ENCODE peak calls at places on chromosomes 2 and 18, in six cellular contexts. V, H, M, E, Y and O are unnamed samples.

GRCh38 chr2:230723363-230723762 is 10.7 kb downstream of the CAB39 start:
- DNase-seq in V (no peak), H (no peak), M (no peak), E (no peak), Y (no peak), O (no peak)

GRCh38 chr2:179622122-179622521 is 239.3 kb downstream of the ZNF385B start:
- DNase-seq in V (no peak), H (no peak), M (no peak), E (no peak), Y (no peak), O (no peak)

GRCh38 chr2:128746356-128746755 is 427.7 kb upstream of the HS6ST1 start:
- DNase-seq in V (no peak), H (no peak), M (no peak), E (peak; percentile 21), Y (no peak), O (no peak)

GRCh38 chr2:212831671-212832199 is 293.1 kb upstream of the ERBB4 start:
- DNase-seq in V (no peak), H (no peak), M (no peak), E (no peak), Y (peak; percentile 8), O (no peak)

GRCh38 chr18:6600667-6601066 is 128.8 kb upstream of the ARHGAP28 start:
- DNase-seq in V (no peak), H (no peak), M (no peak), E (no peak), Y (no peak), O (no peak)

GRCh38 chr2:211611061-211611518 is 927.5 kb downstream of the ERBB4 start:
- DNase-seq in V (no peak), H (no peak), M (no peak), E (peak; percentile 51), Y (no peak), O (no peak)

GRCh38 chr2:46254474-46254873 is 42.7 kb upstream of the EPAS1 start:
- DNase-seq in V (no peak), H (no peak), M (no peak), E (no peak), Y (no peak), O (no peak)

GRCh38 chr2:216960926-216961325 is 101.1 kb upstream of the TNP1 start:
- DNase-seq in V (no peak), H (no peak), M (no peak), E (no peak), Y (no peak), O (no peak)

GRCh38 chr2:230909841-230910545 is 15.0 kb downstream of the GPR55 start:
- DNase-seq in V (no peak), H (no peak), M (no peak), E (no peak), Y (no peak), O (no peak)

GRCh38 chr2:209610631-209611030 is 161.0 kb upstream of the UNC80 start:
- DNase-seq in V (no peak), H (no peak), M (no peak), E (no peak), Y (no peak), O (no peak)

GRCh38 chr2:222000326-222000725 is 298.5 kb downstream of the PAX3 start:
- DNase-seq in V (no peak), H (peak; percentile 39), M (no peak), E (no peak), Y (no peak), O (no peak)

GRCh38 chr2:127261835-127262234 is 32.1 kb downstream of the ERCC3 start:
- DNase-seq in V (no peak), H (no peak), M (no peak), E (no peak), Y (no peak), O (no peak)
- TF ChIP-seq SIN3A in V (no peak), H (no peak), M (no peak), E (no peak), Y (no peak), O (no peak)

GRCh38 chr2:20447437-20448245 is 767 bp downstream of the RHOB start:
- DNase-seq in V (no peak), H (no peak), M (no peak), E (no peak), Y (peak; percentile 82), O (no peak)
- H4K20me1 ChIP-seq in V (peaks cover 12% of the 10 kb centered on the region), H (no peaks in the 10 kb centered on the region), M (no peaks in the 10 kb centered on the region), E (peaks cover 37% of the 10 kb centered on the region), Y (peaks cover 33% of the 10 kb centered on the region), O (no peaks in the 10 kb centered on the region)

DNA sequence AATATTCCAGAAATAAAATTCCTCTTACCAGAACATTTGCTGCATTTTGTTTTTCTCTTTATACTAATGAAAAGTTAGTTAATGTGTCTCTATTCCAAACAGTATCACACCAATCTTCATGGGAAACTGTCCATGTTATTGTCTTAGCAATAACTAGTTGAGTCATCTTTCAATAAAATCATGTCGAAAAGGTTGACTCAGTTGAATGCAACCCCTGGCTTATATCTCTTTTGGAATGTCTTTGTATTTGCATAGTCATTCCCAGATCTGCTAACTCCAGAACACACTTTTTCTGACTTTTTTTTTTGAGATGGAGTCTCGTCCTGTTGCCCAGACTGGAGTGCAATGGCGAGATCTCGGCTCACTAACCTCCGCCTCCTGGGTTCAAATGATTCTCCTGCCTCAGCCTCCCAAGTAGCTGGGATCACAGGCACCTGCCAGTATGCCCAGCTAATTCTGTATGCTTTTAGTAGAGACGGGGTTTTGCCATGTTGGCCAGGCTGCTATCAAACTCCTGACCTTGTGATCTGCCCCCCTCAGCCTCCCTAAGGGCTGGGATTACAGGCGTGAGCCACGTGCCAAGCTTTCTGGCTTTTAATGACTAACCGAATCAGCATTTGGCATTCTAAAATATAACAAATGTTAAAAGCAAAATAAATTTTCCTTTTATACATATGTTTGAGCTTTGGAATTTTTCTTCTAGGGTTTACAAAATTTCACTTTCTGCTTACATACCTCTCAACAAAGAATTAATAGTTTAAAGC is 133.2 kb upstream of the GULP1 start:
- DNase-seq in V (no peak), H (no peak), M (no peak), E (no peak), Y (no peak), O (no peak)
- TF ChIP-seq SIN3A in V (no peak), H (no peak), M (no peak), E (no peak), Y (no peak), O (no peak)

GRCh38 chr2:233105156-233105895 is 45.2 kb downstream of the INPP5D start:
- DNase-seq in V (no peak), H (no peak), M (no peak), E (no peak), Y (no peak), O (no peak)

GRCh38 chr2:233107906-233108305 is 47.8 kb downstream of the INPP5D start:
- DNase-seq in V (no peak), H (no peak), M (no peak), E (no peak), Y (no peak), O (no peak)

GRCh38 chr2:233108611-233109490 is 48.7 kb downstream of the INPP5D start:
- DNase-seq in V (no peak), H (no peak), M (no peak), E (no peak), Y (no peak), O (no peak)

GRCh38 chr2:233107011-233107410 is 46.9 kb downstream of the INPP5D start:
- DNase-seq in V (no peak), H (no peak), M (no peak), E (no peak), Y (no peak), O (no peak)

GRCh38 chr2:233105930-233106329 is 45.8 kb downstream of the INPP5D start:
- DNase-seq in V (no peak), H (no peak), M (no peak), E (no peak), Y (no peak), O (no peak)
- H4K20me1 ChIP-seq in V (no peaks in the 10 kb centered on the region), H (no peaks in the 10 kb centered on the region), M (no peaks in the 10 kb centered on the region), E (no peaks in the 10 kb centered on the region), Y (no peaks in the 10 kb centered on the region), O (peaks cover 2% of the 10 kb centered on the region)

GRCh38 chr2:150280255-150280654 is 207.2 kb downstream of the RND3 start:
- DNase-seq in V (no peak), H (no peak), M (no peak), E (no peak), Y (no peak), O (no peak)
- TF ChIP-seq SIN3A in V (no peak), H (no peak), M (no peak), E (no peak), Y (no peak), O (no peak)

DNA sequence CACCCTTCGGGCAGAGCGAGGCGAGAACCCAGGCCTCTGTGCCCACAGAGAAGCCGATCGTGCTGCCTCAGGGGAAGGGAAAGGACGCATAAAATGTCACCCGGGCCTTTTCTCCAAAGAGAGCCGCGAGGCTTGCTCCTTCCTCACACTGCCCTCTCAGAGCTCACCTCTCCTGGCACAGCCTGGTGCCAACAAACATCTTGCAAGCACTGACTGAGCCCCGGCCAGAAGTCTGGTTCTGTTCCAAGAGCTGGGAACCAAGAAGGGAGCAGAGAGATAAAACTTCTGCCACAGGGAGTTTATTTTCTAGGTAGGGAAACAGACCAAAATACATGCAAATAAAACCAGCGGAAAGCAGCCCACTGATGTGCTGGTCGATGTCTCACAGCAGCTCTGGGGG is 13.6 kb upstream of the ADI1 start:
- DNase-seq in V (no peak), H (no peak), M (no peak), E (no peak), Y (no peak), O (no peak)
- H4K20me1 ChIP-seq in V (peaks cover 2% of the 10 kb centered on the region), H (no peaks in the 10 kb centered on the region), M (no peaks in the 10 kb centered on the region), E (no peaks in the 10 kb centered on the region), Y (no peaks in the 10 kb centered on the region), O (no peaks in the 10 kb centered on the region)

GRCh38 chr18:39188278-39188677 is 1622.7 kb upstream of the CELF4 start:
- DNase-seq in V (no peak), H (no peak), M (no peak), E (no peak), Y (no peak), O (no peak)

GRCh38 chr18:39191931-39192330 is 1626.3 kb upstream of the CELF4 start:
- DNase-seq in V (no peak), H (no peak), M (peak; percentile 6), E (no peak), Y (peak; percentile 29), O (no peak)

GRCh38 chr18:39186008-39186407 is 1620.4 kb upstream of the CELF4 start:
- DNase-seq in V (no peak), H (no peak), M (no peak), E (no peak), Y (no peak), O (no peak)

GRCh38 chr18:39191058-39191457 is 1625.5 kb upstream of the CELF4 start:
- DNase-seq in V (no peak), H (no peak), M (no peak), E (no peak), Y (no peak), O (no peak)

DNA sequence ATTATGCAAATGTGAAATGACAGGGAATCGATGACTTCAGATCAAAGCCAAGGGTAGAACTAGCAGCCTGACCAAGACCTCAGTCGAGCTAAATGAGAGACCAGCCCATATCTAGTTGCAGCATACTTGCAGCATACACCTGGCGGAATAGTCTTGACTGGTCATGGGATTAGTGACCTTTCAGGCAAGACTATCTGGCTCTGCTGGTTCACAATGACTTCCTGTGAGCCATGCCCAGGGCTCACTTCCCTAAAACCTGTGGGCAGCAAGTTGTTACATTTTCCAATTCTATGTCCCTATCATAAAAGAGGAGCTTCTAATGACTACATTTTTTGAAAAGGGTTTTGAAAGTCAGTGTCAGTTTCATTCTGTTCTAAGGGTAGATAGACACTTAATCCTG is 1624.9 kb upstream of the CELF4 start:
- DNase-seq in V (no peak), H (no peak), M (no peak), E (no peak), Y (no peak), O (no peak)
- TF ChIP-seq SIN3A in V (no peak), H (no peak), M (no peak), E (no peak), Y (no peak), O (no peak)